ENCODE peak calls at places on chromosomes 6 and 20, in eight cellular contexts. One of them, this sample, is unnamed.

GRCh38 chr6:44407951-44408670 is 20.6 kb downstream of the CDC5L start:
- DNase-seq in stimulated activated CD8-positive, alpha-beta memory T cell treated with anti-CD3 and anti-CD28 coated beads, Interleukin-7, amount 100 ng/mL, for 4 hours: no peak
- DNase-seq in caudate nucleus: no peak
- DNase-seq in mucosa of descending colon: no peak
- DNase-seq in activated naive CD4-positive, alpha-beta T cell treated with Interleukin-2 at 50 U/mL for 16 hours: no peak
- DNase-seq in NCI-H2171: no peak
- DNase-seq in NCI-H2227 treated with DMSO at 0.1 percent for 48 hours: no peak
- DNase-seq in cardiac muscle cell: no peak
- DNase-seq in this sample: no peak

GRCh38 chr6:5280926-5281325 is 19.6 kb downstream of the FARS2 start:
- DNase-seq in NCI-H2171: no peak
- DNase-seq in stimulated activated CD8-positive, alpha-beta memory T cell treated with anti-CD3 and anti-CD28 coated beads, Interleukin-7, amount 100 ng/mL, for 4 hours: no peak
- DNase-seq in cardiac muscle cell: no peak
- DNase-seq in activated naive CD4-positive, alpha-beta T cell treated with Interleukin-2 at 50 U/mL for 16 hours: no peak
- DNase-seq in mucosa of descending colon: no peak
- DNase-seq in NCI-H2227 treated with DMSO at 0.1 percent for 48 hours: no peak
- DNase-seq in caudate nucleus: no peak
- DNase-seq in this sample: no peak

GRCh38 chr6:23222724-23223123 is 653.4 kb downstream of the HDGFL1 start:
- DNase-seq in mucosa of descending colon: no peak
- DNase-seq in stimulated activated CD8-positive, alpha-beta memory T cell treated with anti-CD3 and anti-CD28 coated beads, Interleukin-7, amount 100 ng/mL, for 4 hours: no peak
- DNase-seq in activated naive CD4-positive, alpha-beta T cell treated with Interleukin-2 at 50 U/mL for 16 hours: no peak
- DNase-seq in cardiac muscle cell: no peak
- DNase-seq in NCI-H2171: no peak
- DNase-seq in NCI-H2227 treated with DMSO at 0.1 percent for 48 hours: no peak
- DNase-seq in caudate nucleus: no peak
- DNase-seq in this sample: no peak

GRCh38 chr20:62426678-62427077 is 661 bp downstream of the RBBP8NL start:
- DNase-seq in stimulated activated CD8-positive, alpha-beta memory T cell treated with anti-CD3 and anti-CD28 coated beads, Interleukin-7, amount 100 ng/mL, for 4 hours: no peak
- DNase-seq in activated naive CD4-positive, alpha-beta T cell treated with Interleukin-2 at 50 U/mL for 16 hours: no peak
- DNase-seq in mucosa of descending colon: no peak
- DNase-seq in NCI-H2171: peak; percentile 51
- DNase-seq in NCI-H2227 treated with DMSO at 0.1 percent for 48 hours: no peak
- DNase-seq in caudate nucleus: no peak
- DNase-seq in cardiac muscle cell: peak; percentile 73
- DNase-seq in this sample: no peak

GRCh38 chr6:37484786-37485170 is 14.9 kb downstream of the CCDC167 start:
- DNase-seq in mucosa of descending colon: no peak
- DNase-seq in NCI-H2171: no peak
- DNase-seq in cardiac muscle cell: no peak
- DNase-seq in activated naive CD4-positive, alpha-beta T cell treated with Interleukin-2 at 50 U/mL for 16 hours: no peak
- DNase-seq in stimulated activated CD8-positive, alpha-beta memory T cell treated with anti-CD3 and anti-CD28 coated beads, Interleukin-7, amount 100 ng/mL, for 4 hours: no peak
- DNase-seq in caudate nucleus: no peak
- DNase-seq in NCI-H2227 treated with DMSO at 0.1 percent for 48 hours: no peak
- DNase-seq in this sample: no peak

GRCh38 chr20:17650816-17651760 is 31.0 kb downstream of the RRBP1 start:
- DNase-seq in activated naive CD4-positive, alpha-beta T cell treated with Interleukin-2 at 50 U/mL for 16 hours: no peak
- DNase-seq in caudate nucleus: no peak
- DNase-seq in cardiac muscle cell: no peak
- DNase-seq in mucosa of descending colon: no peak
- DNase-seq in NCI-H2227 treated with DMSO at 0.1 percent for 48 hours: no peak
- DNase-seq in NCI-H2171: no peak
- DNase-seq in stimulated activated CD8-positive, alpha-beta memory T cell treated with anti-CD3 and anti-CD28 coated beads, Interleukin-7, amount 100 ng/mL, for 4 hours: no peak
- DNase-seq in this sample: no peak

GRCh38 chr6:17457405-17457804 is 64.0 kb downstream of the CAP2 start:
- DNase-seq in caudate nucleus: no peak
- DNase-seq in stimulated activated CD8-positive, alpha-beta memory T cell treated with anti-CD3 and anti-CD28 coated beads, Interleukin-7, amount 100 ng/mL, for 4 hours: no peak
- DNase-seq in cardiac muscle cell: no peak
- DNase-seq in activated naive CD4-positive, alpha-beta T cell treated with Interleukin-2 at 50 U/mL for 16 hours: no peak
- DNase-seq in NCI-H2227 treated with DMSO at 0.1 percent for 48 hours: no peak
- DNase-seq in mucosa of descending colon: no peak
- DNase-seq in NCI-H2171: no peak
- DNase-seq in this sample: no peak

GRCh38 chr6:110389689-110390382 is 25.5 kb downstream of the DDO start:
- DNase-seq in cardiac muscle cell: no peak
- DNase-seq in caudate nucleus: no peak
- DNase-seq in activated naive CD4-positive, alpha-beta T cell treated with Interleukin-2 at 50 U/mL for 16 hours: no peak
- DNase-seq in NCI-H2171: no peak
- DNase-seq in mucosa of descending colon: no peak
- DNase-seq in NCI-H2227 treated with DMSO at 0.1 percent for 48 hours: no peak
- DNase-seq in stimulated activated CD8-positive, alpha-beta memory T cell treated with anti-CD3 and anti-CD28 coated beads, Interleukin-7, amount 100 ng/mL, for 4 hours: no peak
- DNase-seq in this sample: no peak

GRCh38 chr6:2179950-2180349 is 65.5 kb downstream of the GMDS start:
- DNase-seq in mucosa of descending colon: no peak
- DNase-seq in stimulated activated CD8-positive, alpha-beta memory T cell treated with anti-CD3 and anti-CD28 coated beads, Interleukin-7, amount 100 ng/mL, for 4 hours: no peak
- DNase-seq in caudate nucleus: no peak
- DNase-seq in activated naive CD4-positive, alpha-beta T cell treated with Interleukin-2 at 50 U/mL for 16 hours: no peak
- DNase-seq in cardiac muscle cell: no peak
- DNase-seq in NCI-H2171: no peak
- DNase-seq in NCI-H2227 treated with DMSO at 0.1 percent for 48 hours: no peak
- DNase-seq in this sample: no peak

GRCh38 chr20:63085087-63085861 is 78.5 kb upstream of the BHLHE23 start:
- DNase-seq in cardiac muscle cell: no peak
- DNase-seq in caudate nucleus: no peak
- DNase-seq in stimulated activated CD8-positive, alpha-beta memory T cell treated with anti-CD3 and anti-CD28 coated beads, Interleukin-7, amount 100 ng/mL, for 4 hours: no peak
- DNase-seq in NCI-H2171: no peak
- DNase-seq in mucosa of descending colon: peak; percentile 43
- DNase-seq in NCI-H2227 treated with DMSO at 0.1 percent for 48 hours: no peak
- DNase-seq in activated naive CD4-positive, alpha-beta T cell treated with Interleukin-2 at 50 U/mL for 16 hours: no peak
- DNase-seq in this sample: no peak

GRCh38 chr20:17210983-17211382 is 15.9 kb upstream of the PCSK2 start:
- DNase-seq in stimulated activated CD8-positive, alpha-beta memory T cell treated with anti-CD3 and anti-CD28 coated beads, Interleukin-7, amount 100 ng/mL, for 4 hours: no peak
- DNase-seq in NCI-H2171: no peak
- DNase-seq in NCI-H2227 treated with DMSO at 0.1 percent for 48 hours: no peak
- DNase-seq in caudate nucleus: no peak
- DNase-seq in cardiac muscle cell: no peak
- DNase-seq in activated naive CD4-positive, alpha-beta T cell treated with Interleukin-2 at 50 U/mL for 16 hours: no peak
- DNase-seq in mucosa of descending colon: no peak
- DNase-seq in this sample: no peak

GRCh38 chr6:47698342-47698787 is at the start of gene ADGRF4:
- DNase-seq in NCI-H2227 treated with DMSO at 0.1 percent for 48 hours: no peak
- DNase-seq in NCI-H2171: no peak
- DNase-seq in mucosa of descending colon: no peak
- DNase-seq in cardiac muscle cell: no peak
- DNase-seq in caudate nucleus: no peak
- DNase-seq in activated naive CD4-positive, alpha-beta T cell treated with Interleukin-2 at 50 U/mL for 16 hours: no peak
- DNase-seq in stimulated activated CD8-positive, alpha-beta memory T cell treated with anti-CD3 and anti-CD28 coated beads, Interleukin-7, amount 100 ng/mL, for 4 hours: no peak
- DNase-seq in this sample: no peak

GRCh38 chr6:93701526-93701925 is 282.2 kb upstream of the EPHA7 start:
- DNase-seq in stimulated activated CD8-positive, alpha-beta memory T cell treated with anti-CD3 and anti-CD28 coated beads, Interleukin-7, amount 100 ng/mL, for 4 hours: no peak
- DNase-seq in caudate nucleus: no peak
- DNase-seq in cardiac muscle cell: no peak
- DNase-seq in NCI-H2171: no peak
- DNase-seq in activated naive CD4-positive, alpha-beta T cell treated with Interleukin-2 at 50 U/mL for 16 hours: no peak
- DNase-seq in NCI-H2227 treated with DMSO at 0.1 percent for 48 hours: no peak
- DNase-seq in mucosa of descending colon: no peak
- DNase-seq in this sample: no peak

GRCh38 chr6:112780498-112781096 is 433.5 kb downstream of the RFPL4B start:
- DNase-seq in caudate nucleus: no peak
- DNase-seq in mucosa of descending colon: no peak
- DNase-seq in activated naive CD4-positive, alpha-beta T cell treated with Interleukin-2 at 50 U/mL for 16 hours: no peak
- DNase-seq in cardiac muscle cell: peak; percentile 89
- DNase-seq in NCI-H2171: peak; percentile 41
- DNase-seq in NCI-H2227 treated with DMSO at 0.1 percent for 48 hours: peak; percentile 8
- DNase-seq in stimulated activated CD8-positive, alpha-beta memory T cell treated with anti-CD3 and anti-CD28 coated beads, Interleukin-7, amount 100 ng/mL, for 4 hours: no peak
- DNase-seq in this sample: no peak

GRCh38 chr6:106549521-106549920 is 79.8 kb downstream of the RTN4IP1 start:
- DNase-seq in NCI-H2171: no peak
- DNase-seq in stimulated activated CD8-positive, alpha-beta memory T cell treated with anti-CD3 and anti-CD28 coated beads, Interleukin-7, amount 100 ng/mL, for 4 hours: no peak
- DNase-seq in caudate nucleus: no peak
- DNase-seq in NCI-H2227 treated with DMSO at 0.1 percent for 48 hours: no peak
- DNase-seq in activated naive CD4-positive, alpha-beta T cell treated with Interleukin-2 at 50 U/mL for 16 hours: no peak
- DNase-seq in cardiac muscle cell: no peak
- DNase-seq in mucosa of descending colon: no peak
- DNase-seq in this sample: no peak

GRCh38 chr6:7649037-7649810 is 59.2 kb downstream of the SNRNP48 start:
- DNase-seq in stimulated activated CD8-positive, alpha-beta memory T cell treated with anti-CD3 and anti-CD28 coated beads, Interleukin-7, amount 100 ng/mL, for 4 hours: no peak
- DNase-seq in mucosa of descending colon: no peak
- DNase-seq in cardiac muscle cell: no peak
- DNase-seq in activated naive CD4-positive, alpha-beta T cell treated with Interleukin-2 at 50 U/mL for 16 hours: no peak
- DNase-seq in NCI-H2171: no peak
- DNase-seq in caudate nucleus: no peak
- DNase-seq in NCI-H2227 treated with DMSO at 0.1 percent for 48 hours: no peak
- DNase-seq in this sample: no peak

GRCh38 chr6:83474309-83474708 is 38.0 kb upstream of the PRSS35 start:
- DNase-seq in stimulated activated CD8-positive, alpha-beta memory T cell treated with anti-CD3 and anti-CD28 coated beads, Interleukin-7, amount 100 ng/mL, for 4 hours: no peak
- DNase-seq in mucosa of descending colon: no peak
- DNase-seq in cardiac muscle cell: no peak
- DNase-seq in caudate nucleus: no peak
- DNase-seq in NCI-H2227 treated with DMSO at 0.1 percent for 48 hours: no peak
- DNase-seq in activated naive CD4-positive, alpha-beta T cell treated with Interleukin-2 at 50 U/mL for 16 hours: no peak
- DNase-seq in NCI-H2171: no peak
- DNase-seq in this sample: no peak

GRCh38 chr6:33812669-33813068 is 8.9 kb upstream of the MLN start:
- DNase-seq in activated naive CD4-positive, alpha-beta T cell treated with Interleukin-2 at 50 U/mL for 16 hours: peak; percentile 37
- DNase-seq in cardiac muscle cell: peak; percentile 92
- DNase-seq in NCI-H2227 treated with DMSO at 0.1 percent for 48 hours: peak; percentile 61
- DNase-seq in NCI-H2171: no peak
- DNase-seq in mucosa of descending colon: peak; percentile 35
- DNase-seq in stimulated activated CD8-positive, alpha-beta memory T cell treated with anti-CD3 and anti-CD28 coated beads, Interleukin-7, amount 100 ng/mL, for 4 hours: no peak
- DNase-seq in caudate nucleus: no peak
- DNase-seq in this sample: no peak

GRCh38 chr20:57173041-57173440 is 93.4 kb downstream of the BMP7 start:
- DNase-seq in stimulated activated CD8-positive, alpha-beta memory T cell treated with anti-CD3 and anti-CD28 coated beads, Interleukin-7, amount 100 ng/mL, for 4 hours: no peak
- DNase-seq in caudate nucleus: no peak
- DNase-seq in mucosa of descending colon: peak; percentile 19
- DNase-seq in NCI-H2227 treated with DMSO at 0.1 percent for 48 hours: no peak
- DNase-seq in cardiac muscle cell: no peak
- DNase-seq in NCI-H2171: no peak
- DNase-seq in activated naive CD4-positive, alpha-beta T cell treated with Interleukin-2 at 50 U/mL for 16 hours: no peak
- DNase-seq in this sample: no peak

GRCh38 chr6:89749918-89750317 is 69.7 kb downstream of the MDN1 start:
- DNase-seq in caudate nucleus: no peak
- DNase-seq in NCI-H2227 treated with DMSO at 0.1 percent for 48 hours: no peak
- DNase-seq in activated naive CD4-positive, alpha-beta T cell treated with Interleukin-2 at 50 U/mL for 16 hours: no peak
- DNase-seq in mucosa of descending colon: no peak
- DNase-seq in stimulated activated CD8-positive, alpha-beta memory T cell treated with anti-CD3 and anti-CD28 coated beads, Interleukin-7, amount 100 ng/mL, for 4 hours: no peak
- DNase-seq in cardiac muscle cell: no peak
- DNase-seq in NCI-H2171: no peak
- DNase-seq in this sample: no peak

GRCh38 chr6:164097557-164098398 is 683.3 kb downstream of the QKI start:
- DNase-seq in activated naive CD4-positive, alpha-beta T cell treated with Interleukin-2 at 50 U/mL for 16 hours: no peak
- DNase-seq in NCI-H2171: no peak
- DNase-seq in caudate nucleus: no peak
- DNase-seq in mucosa of descending colon: no peak
- DNase-seq in NCI-H2227 treated with DMSO at 0.1 percent for 48 hours: no peak
- DNase-seq in cardiac muscle cell: peak; percentile 29
- DNase-seq in stimulated activated CD8-positive, alpha-beta memory T cell treated with anti-CD3 and anti-CD28 coated beads, Interleukin-7, amount 100 ng/mL, for 4 hours: no peak
- DNase-seq in this sample: peak; percentile 62

GRCh38 chr6:44507014-44507413 is 119.5 kb downstream of the CDC5L start:
- DNase-seq in NCI-H2171: no peak
- DNase-seq in activated naive CD4-positive, alpha-beta T cell treated with Interleukin-2 at 50 U/mL for 16 hours: no peak
- DNase-seq in cardiac muscle cell: no peak
- DNase-seq in caudate nucleus: no peak
- DNase-seq in mucosa of descending colon: no peak
- DNase-seq in NCI-H2227 treated with DMSO at 0.1 percent for 48 hours: no peak
- DNase-seq in stimulated activated CD8-positive, alpha-beta memory T cell treated with anti-CD3 and anti-CD28 coated beads, Interleukin-7, amount 100 ng/mL, for 4 hours: no peak
- DNase-seq in this sample: no peak

GRCh38 chr6:131669891-131670290 is 31.3 kb downstream of the OR2A4 start:
- DNase-seq in cardiac muscle cell: no peak
- DNase-seq in NCI-H2227 treated with DMSO at 0.1 percent for 48 hours: no peak
- DNase-seq in stimulated activated CD8-positive, alpha-beta memory T cell treated with anti-CD3 and anti-CD28 coated beads, Interleukin-7, amount 100 ng/mL, for 4 hours: no peak
- DNase-seq in mucosa of descending colon: no peak
- DNase-seq in caudate nucleus: no peak
- DNase-seq in activated naive CD4-positive, alpha-beta T cell treated with Interleukin-2 at 50 U/mL for 16 hours: no peak
- DNase-seq in NCI-H2171: no peak
- DNase-seq in this sample: no peak

GRCh38 chr6:91669904-91670295 is 1083.0 kb upstream of the MAP3K7 start:
- DNase-seq in mucosa of descending colon: no peak
- DNase-seq in activated naive CD4-positive, alpha-beta T cell treated with Interleukin-2 at 50 U/mL for 16 hours: no peak
- DNase-seq in cardiac muscle cell: no peak
- DNase-seq in NCI-H2171: no peak
- DNase-seq in NCI-H2227 treated with DMSO at 0.1 percent for 48 hours: no peak
- DNase-seq in caudate nucleus: no peak
- DNase-seq in stimulated activated CD8-positive, alpha-beta memory T cell treated with anti-CD3 and anti-CD28 coated beads, Interleukin-7, amount 100 ng/mL, for 4 hours: no peak
- DNase-seq in this sample: no peak

GRCh38 chr20:16462711-16463110 is 110.5 kb downstream of the KIF16B start:
- DNase-seq in caudate nucleus: no peak
- DNase-seq in NCI-H2227 treated with DMSO at 0.1 percent for 48 hours: no peak
- DNase-seq in cardiac muscle cell: no peak
- DNase-seq in NCI-H2171: no peak
- DNase-seq in mucosa of descending colon: no peak
- DNase-seq in activated naive CD4-positive, alpha-beta T cell treated with Interleukin-2 at 50 U/mL for 16 hours: no peak
- DNase-seq in stimulated activated CD8-positive, alpha-beta memory T cell treated with anti-CD3 and anti-CD28 coated beads, Interleukin-7, amount 100 ng/mL, for 4 hours: no peak
- DNase-seq in this sample: no peak

GRCh38 chr6:106540432-106540831 is 88.9 kb downstream of the RTN4IP1 start:
- DNase-seq in caudate nucleus: no peak
- DNase-seq in cardiac muscle cell: no peak
- DNase-seq in NCI-H2227 treated with DMSO at 0.1 percent for 48 hours: no peak
- DNase-seq in activated naive CD4-positive, alpha-beta T cell treated with Interleukin-2 at 50 U/mL for 16 hours: no peak
- DNase-seq in NCI-H2171: no peak
- DNase-seq in stimulated activated CD8-positive, alpha-beta memory T cell treated with anti-CD3 and anti-CD28 coated beads, Interleukin-7, amount 100 ng/mL, for 4 hours: no peak
- DNase-seq in mucosa of descending colon: no peak
- DNase-seq in this sample: no peak

GRCh38 chr6:163324928-163325784 is 89.4 kb upstream of the QKI start:
- DNase-seq in mucosa of descending colon: no peak
- DNase-seq in NCI-H2171: no peak
- DNase-seq in cardiac muscle cell: no peak
- DNase-seq in activated naive CD4-positive, alpha-beta T cell treated with Interleukin-2 at 50 U/mL for 16 hours: no peak
- DNase-seq in stimulated activated CD8-positive, alpha-beta memory T cell treated with anti-CD3 and anti-CD28 coated beads, Interleukin-7, amount 100 ng/mL, for 4 hours: no peak
- DNase-seq in caudate nucleus: no peak
- DNase-seq in NCI-H2227 treated with DMSO at 0.1 percent for 48 hours: no peak
- DNase-seq in this sample: no peak

This sample was measured in vagina.